ENCODE peak calls at places on chromosomes 1 and 21, in five cellular contexts. One of them, this sample, is unnamed.

GRCh38 chr1:117371436-117372151 is 4.3 kb downstream of the MAN1A2 start:
- DNase-seq in activated effector memory CD4-positive, alpha-beta T cell treated with anti-CD3 and anti-CD28 coated beads, Interleukin-2, amount 50 U/mL, for 16 hours: no peak
- DNase-seq in heart right ventricle: no peak
- DNase-seq in brain microvascular endothelial cell: peak
- DNase-seq in GM12865: no peak
- DNase-seq in this sample: peak

GRCh38 chr1:9195651-9196050 is 38.9 kb upstream of the H6PD start:
- DNase-seq in brain microvascular endothelial cell: no peak
- DNase-seq in heart right ventricle: no peak
- DNase-seq in activated effector memory CD4-positive, alpha-beta T cell treated with anti-CD3 and anti-CD28 coated beads, Interleukin-2, amount 50 U/mL, for 16 hours: no peak
- DNase-seq in GM12865: peak
- DNase-seq in this sample: peak

GRCh38 chr1:224747578-224747977 is 131.5 kb downstream of the CNIH3 start:
- DNase-seq in GM12865: peak
- DNase-seq in activated effector memory CD4-positive, alpha-beta T cell treated with anti-CD3 and anti-CD28 coated beads, Interleukin-2, amount 50 U/mL, for 16 hours: no peak
- DNase-seq in heart right ventricle: no peak
- DNase-seq in brain microvascular endothelial cell: peak
- DNase-seq in this sample: peak

GRCh38 chr1:5551274-5551966 is 440.8 kb downstream of the NPHP4 start:
- DNase-seq in heart right ventricle: no peak
- DNase-seq in GM12865: no peak
- DNase-seq in brain microvascular endothelial cell: no peak
- DNase-seq in activated effector memory CD4-positive, alpha-beta T cell treated with anti-CD3 and anti-CD28 coated beads, Interleukin-2, amount 50 U/mL, for 16 hours: no peak
- DNase-seq in this sample: no peak

GRCh38 chr1:201359031-201359872 is 18.2 kb downstream of the TNNT2 start:
- DNase-seq in GM12865: no peak
- DNase-seq in heart right ventricle: no peak
- DNase-seq in brain microvascular endothelial cell: no peak
- DNase-seq in activated effector memory CD4-positive, alpha-beta T cell treated with anti-CD3 and anti-CD28 coated beads, Interleukin-2, amount 50 U/mL, for 16 hours: no peak
- DNase-seq in this sample: no peak

GRCh38 chr1:45397285-45397684 is 57.0 kb upstream of the MUTYH start:
- DNase-seq in GM12865: no peak
- DNase-seq in brain microvascular endothelial cell: no peak
- DNase-seq in heart right ventricle: no peak
- DNase-seq in activated effector memory CD4-positive, alpha-beta T cell treated with anti-CD3 and anti-CD28 coated beads, Interleukin-2, amount 50 U/mL, for 16 hours: no peak
- DNase-seq in this sample: no peak

GRCh38 chr1:99441234-99442095 is 177.2 kb downstream of the PLPPR4 start:
- DNase-seq in activated effector memory CD4-positive, alpha-beta T cell treated with anti-CD3 and anti-CD28 coated beads, Interleukin-2, amount 50 U/mL, for 16 hours: no peak
- DNase-seq in heart right ventricle: no peak
- DNase-seq in GM12865: no peak
- DNase-seq in brain microvascular endothelial cell: peak
- DNase-seq in this sample: peak

GRCh38 chr1:117821782-117822447 is 107.5 kb downstream of the GDAP2 start:
- DNase-seq in activated effector memory CD4-positive, alpha-beta T cell treated with anti-CD3 and anti-CD28 coated beads, Interleukin-2, amount 50 U/mL, for 16 hours: no peak
- DNase-seq in heart right ventricle: no peak
- DNase-seq in GM12865: no peak
- DNase-seq in brain microvascular endothelial cell: peak
- DNase-seq in this sample: peak

GRCh38 chr1:220673921-220674320 is 16.2 kb upstream of the C1orf115 start:
- DNase-seq in brain microvascular endothelial cell: no peak
- DNase-seq in heart right ventricle: no peak
- DNase-seq in activated effector memory CD4-positive, alpha-beta T cell treated with anti-CD3 and anti-CD28 coated beads, Interleukin-2, amount 50 U/mL, for 16 hours: no peak
- DNase-seq in GM12865: no peak
- DNase-seq in this sample: no peak

GRCh38 chr1:87804128-87804527 is 475.4 kb downstream of the LMO4 start:
- DNase-seq in GM12865: no peak
- DNase-seq in activated effector memory CD4-positive, alpha-beta T cell treated with anti-CD3 and anti-CD28 coated beads, Interleukin-2, amount 50 U/mL, for 16 hours: no peak
- DNase-seq in brain microvascular endothelial cell: no peak
- DNase-seq in heart right ventricle: no peak
- DNase-seq in this sample: no peak

GRCh38 chr1:203133969-203134725 is 6.6 kb downstream of the ADORA1 start:
- DNase-seq in heart right ventricle: no peak
- DNase-seq in activated effector memory CD4-positive, alpha-beta T cell treated with anti-CD3 and anti-CD28 coated beads, Interleukin-2, amount 50 U/mL, for 16 hours: peak
- DNase-seq in brain microvascular endothelial cell: no peak
- DNase-seq in GM12865: no peak
- DNase-seq in this sample: no peak

GRCh38 chr1:152185544-152186391 is 26.7 kb upstream of the RPTN start:
- DNase-seq in heart right ventricle: no peak
- DNase-seq in brain microvascular endothelial cell: peak
- DNase-seq in activated effector memory CD4-positive, alpha-beta T cell treated with anti-CD3 and anti-CD28 coated beads, Interleukin-2, amount 50 U/mL, for 16 hours: peak
- DNase-seq in GM12865: peak
- DNase-seq in this sample: peak

GRCh38 chr1:3212453-3213230 is 143.6 kb downstream of the PRDM16 start:
- DNase-seq in GM12865: no peak
- DNase-seq in brain microvascular endothelial cell: no peak
- DNase-seq in activated effector memory CD4-positive, alpha-beta T cell treated with anti-CD3 and anti-CD28 coated beads, Interleukin-2, amount 50 U/mL, for 16 hours: no peak
- DNase-seq in heart right ventricle: no peak
- DNase-seq in this sample: no peak

GRCh38 chr1:226474443-226475111 is 66.7 kb upstream of the PARP1 start:
- DNase-seq in activated effector memory CD4-positive, alpha-beta T cell treated with anti-CD3 and anti-CD28 coated beads, Interleukin-2, amount 50 U/mL, for 16 hours: no peak
- DNase-seq in heart right ventricle: no peak
- DNase-seq in brain microvascular endothelial cell: no peak
- DNase-seq in GM12865: no peak
- DNase-seq in this sample: no peak

GRCh38 chr1:58454343-58454742 is 92.2 kb downstream of the OMA1 start:
- DNase-seq in brain microvascular endothelial cell: no peak
- DNase-seq in GM12865: no peak
- DNase-seq in activated effector memory CD4-positive, alpha-beta T cell treated with anti-CD3 and anti-CD28 coated beads, Interleukin-2, amount 50 U/mL, for 16 hours: no peak
- DNase-seq in heart right ventricle: no peak
- DNase-seq in this sample: no peak

GRCh38 chr1:67005068-67005467 is 48.9 kb downstream of the SLC35D1 start:
- DNase-seq in activated effector memory CD4-positive, alpha-beta T cell treated with anti-CD3 and anti-CD28 coated beads, Interleukin-2, amount 50 U/mL, for 16 hours: no peak
- DNase-seq in heart right ventricle: peak
- DNase-seq in brain microvascular endothelial cell: no peak
- DNase-seq in GM12865: no peak
- DNase-seq in this sample: no peak

GRCh38 chr1:195188821-195189220 is 1419.4 kb downstream of the KCNT2 start:
- DNase-seq in activated effector memory CD4-positive, alpha-beta T cell treated with anti-CD3 and anti-CD28 coated beads, Interleukin-2, amount 50 U/mL, for 16 hours: no peak
- DNase-seq in brain microvascular endothelial cell: peak
- DNase-seq in heart right ventricle: no peak
- DNase-seq in GM12865: no peak
- DNase-seq in this sample: peak

GRCh38 chr21:45114072-45114471 is 39.7 kb downstream of the ADARB1 start:
- DNase-seq in GM12865: no peak
- DNase-seq in brain microvascular endothelial cell: no peak
- DNase-seq in heart right ventricle: no peak
- DNase-seq in activated effector memory CD4-positive, alpha-beta T cell treated with anti-CD3 and anti-CD28 coated beads, Interleukin-2, amount 50 U/mL, for 16 hours: no peak
- DNase-seq in this sample: no peak

GRCh38 chr1:210236840-210237409 is 4.3 kb downstream of the SERTAD4 start:
- DNase-seq in heart right ventricle: peak
- DNase-seq in brain microvascular endothelial cell: peak
- DNase-seq in activated effector memory CD4-positive, alpha-beta T cell treated with anti-CD3 and anti-CD28 coated beads, Interleukin-2, amount 50 U/mL, for 16 hours: no peak
- DNase-seq in GM12865: no peak
- DNase-seq in this sample: peak

GRCh38 chr1:34419662-34420061 is 243.0 kb downstream of the C1orf94 start:
- DNase-seq in heart right ventricle: no peak
- DNase-seq in GM12865: peak
- DNase-seq in brain microvascular endothelial cell: no peak
- DNase-seq in activated effector memory CD4-positive, alpha-beta T cell treated with anti-CD3 and anti-CD28 coated beads, Interleukin-2, amount 50 U/mL, for 16 hours: no peak
- DNase-seq in this sample: peak

GRCh38 chr1:46481961-46482360 is 7.7 kb upstream of the DMBX1 start:
- DNase-seq in activated effector memory CD4-positive, alpha-beta T cell treated with anti-CD3 and anti-CD28 coated beads, Interleukin-2, amount 50 U/mL, for 16 hours: no peak
- DNase-seq in heart right ventricle: no peak
- DNase-seq in GM12865: no peak
- DNase-seq in brain microvascular endothelial cell: no peak
- DNase-seq in this sample: no peak

GRCh38 chr1:214331827-214332423 is 51.0 kb downstream of the SMYD2 start:
- DNase-seq in brain microvascular endothelial cell: peak
- DNase-seq in heart right ventricle: peak
- DNase-seq in GM12865: peak
- DNase-seq in activated effector memory CD4-positive, alpha-beta T cell treated with anti-CD3 and anti-CD28 coated beads, Interleukin-2, amount 50 U/mL, for 16 hours: peak
- DNase-seq in this sample: peak

GRCh38 chr1:54153548-54154439 is 994 bp upstream of the CDCP2 start:
- DNase-seq in GM12865: no peak
- DNase-seq in heart right ventricle: peak
- DNase-seq in activated effector memory CD4-positive, alpha-beta T cell treated with anti-CD3 and anti-CD28 coated beads, Interleukin-2, amount 50 U/mL, for 16 hours: no peak
- DNase-seq in brain microvascular endothelial cell: peak
- DNase-seq in this sample: peak

GRCh38 chr1:59431566-59432294 is 134.8 kb downstream of the FGGY start:
- DNase-seq in brain microvascular endothelial cell: no peak
- DNase-seq in GM12865: no peak
- DNase-seq in heart right ventricle: no peak
- DNase-seq in activated effector memory CD4-positive, alpha-beta T cell treated with anti-CD3 and anti-CD28 coated beads, Interleukin-2, amount 50 U/mL, for 16 hours: no peak
- DNase-seq in this sample: no peak

GRCh38 chr1:107787299-107787698 is 177.7 kb downstream of the VAV3 start:
- DNase-seq in GM12865: peak
- DNase-seq in activated effector memory CD4-positive, alpha-beta T cell treated with anti-CD3 and anti-CD28 coated beads, Interleukin-2, amount 50 U/mL, for 16 hours: no peak
- DNase-seq in brain microvascular endothelial cell: no peak
- DNase-seq in heart right ventricle: no peak
- DNase-seq in this sample: no peak

GRCh38 chr1:25006770-25007169 is 76.7 kb upstream of the RUNX3 start:
- DNase-seq in GM12865: no peak
- DNase-seq in brain microvascular endothelial cell: peak
- DNase-seq in heart right ventricle: no peak
- DNase-seq in activated effector memory CD4-positive, alpha-beta T cell treated with anti-CD3 and anti-CD28 coated beads, Interleukin-2, amount 50 U/mL, for 16 hours: no peak
- DNase-seq in this sample: peak

GRCh38 chr1:118918230-118918939 is 69.8 kb downstream of the TBX15 start:
- DNase-seq in GM12865: peak
- DNase-seq in brain microvascular endothelial cell: no peak
- DNase-seq in heart right ventricle: no peak
- DNase-seq in activated effector memory CD4-positive, alpha-beta T cell treated with anti-CD3 and anti-CD28 coated beads, Interleukin-2, amount 50 U/mL, for 16 hours: no peak
- DNase-seq in this sample: no peak

GRCh38 chr1:86419277-86419903 is 4.6 kb upstream of the CLCA2 start:
- DNase-seq in brain microvascular endothelial cell: peak
- DNase-seq in activated effector memory CD4-positive, alpha-beta T cell treated with anti-CD3 and anti-CD28 coated beads, Interleukin-2, amount 50 U/mL, for 16 hours: no peak
- DNase-seq in heart right ventricle: no peak
- DNase-seq in GM12865: peak
- DNase-seq in this sample: peak

GRCh38 chr1:214542275-214543199 is 8.9 kb downstream of the PTPN14 start:
- DNase-seq in activated effector memory CD4-positive, alpha-beta T cell treated with anti-CD3 and anti-CD28 coated beads, Interleukin-2, amount 50 U/mL, for 16 hours: no peak
- DNase-seq in brain microvascular endothelial cell: no peak
- DNase-seq in GM12865: no peak
- DNase-seq in heart right ventricle: no peak
- DNase-seq in this sample: no peak

GRCh38 chr1:21340230-21340564 is 49.9 kb upstream of the ECE1 start:
- DNase-seq in GM12865: no peak
- DNase-seq in heart right ventricle: peak
- DNase-seq in activated effector memory CD4-positive, alpha-beta T cell treated with anti-CD3 and anti-CD28 coated beads, Interleukin-2, amount 50 U/mL, for 16 hours: no peak
- DNase-seq in brain microvascular endothelial cell: no peak
- DNase-seq in this sample: no peak

GRCh38 chr1:43349594-43350306 is 9.0 kb upstream of the CDC20 start:
- DNase-seq in GM12865: peak
- DNase-seq in brain microvascular endothelial cell: peak
- DNase-seq in heart right ventricle: peak
- DNase-seq in activated effector memory CD4-positive, alpha-beta T cell treated with anti-CD3 and anti-CD28 coated beads, Interleukin-2, amount 50 U/mL, for 16 hours: no peak
- DNase-seq in this sample: peak

GRCh38 chr1:21673277-21673780 is 4.2 kb upstream of the RAP1GAP start:
- DNase-seq in GM12865: no peak
- DNase-seq in activated effector memory CD4-positive, alpha-beta T cell treated with anti-CD3 and anti-CD28 coated beads, Interleukin-2, amount 50 U/mL, for 16 hours: no peak
- DNase-seq in brain microvascular endothelial cell: peak
- DNase-seq in heart right ventricle: peak
- DNase-seq in this sample: peak

GRCh38 chr1:178393370-178393769 is 103.4 kb downstream of the CLEC20A start:
- DNase-seq in heart right ventricle: no peak
- DNase-seq in brain microvascular endothelial cell: no peak
- DNase-seq in GM12865: no peak
- DNase-seq in activated effector memory CD4-positive, alpha-beta T cell treated with anti-CD3 and anti-CD28 coated beads, Interleukin-2, amount 50 U/mL, for 16 hours: no peak
- DNase-seq in this sample: no peak

GRCh38 chr1:183783896-183784637 is 20.9 kb upstream of the RGL1 start:
- DNase-seq in brain microvascular endothelial cell: peak
- DNase-seq in GM12865: no peak
- DNase-seq in heart right ventricle: peak
- DNase-seq in activated effector memory CD4-positive, alpha-beta T cell treated with anti-CD3 and anti-CD28 coated beads, Interleukin-2, amount 50 U/mL, for 16 hours: no peak
- DNase-seq in this sample: peak

GRCh38 chr1:235077571-235078479 is 50.8 kb downstream of the TOMM20 start:
- DNase-seq in GM12865: peak
- DNase-seq in activated effector memory CD4-positive, alpha-beta T cell treated with anti-CD3 and anti-CD28 coated beads, Interleukin-2, amount 50 U/mL, for 16 hours: peak
- DNase-seq in brain microvascular endothelial cell: no peak
- DNase-seq in heart right ventricle: no peak
- DNase-seq in this sample: no peak

GRCh38 chr1:208544794-208545193 is 300.6 kb upstream of the PLXNA2 start:
- DNase-seq in GM12865: peak
- DNase-seq in brain microvascular endothelial cell: no peak
- DNase-seq in heart right ventricle: no peak
- DNase-seq in activated effector memory CD4-positive, alpha-beta T cell treated with anti-CD3 and anti-CD28 coated beads, Interleukin-2, amount 50 U/mL, for 16 hours: no peak
- DNase-seq in this sample: no peak

GRCh38 chr1:151963288-151963687 is 30.4 kb downstream of the S100A10 start:
- DNase-seq in GM12865: no peak
- DNase-seq in activated effector memory CD4-positive, alpha-beta T cell treated with anti-CD3 and anti-CD28 coated beads, Interleukin-2, amount 50 U/mL, for 16 hours: no peak
- DNase-seq in heart right ventricle: no peak
- DNase-seq in brain microvascular endothelial cell: no peak
- DNase-seq in this sample: no peak

GRCh38 chr1:198915327-198916231 is 276.7 kb downstream of the PTPRC start:
- DNase-seq in GM12865: no peak
- DNase-seq in activated effector memory CD4-positive, alpha-beta T cell treated with anti-CD3 and anti-CD28 coated beads, Interleukin-2, amount 50 U/mL, for 16 hours: no peak
- DNase-seq in brain microvascular endothelial cell: no peak
- DNase-seq in heart right ventricle: no peak
- DNase-seq in this sample: no peak

GRCh38 chr1:156212833-156213643 is at the start of gene PMF1:
- DNase-seq in heart right ventricle: peak
- DNase-seq in activated effector memory CD4-positive, alpha-beta T cell treated with anti-CD3 and anti-CD28 coated beads, Interleukin-2, amount 50 U/mL, for 16 hours: peak
- DNase-seq in brain microvascular endothelial cell: peak
- DNase-seq in GM12865: peak
- DNase-seq in this sample: peak